ENCODE peak calls at places on chromosomes 6 and 20, in six cellular contexts. F is RPMI8226; H is left ventricle myocardium inferior; I is stimulated activated CD8-positive, alpha-beta memory T cell treated with anti-CD3 and anti-CD28 coated beads, Interleukin-4, amount 100 ng/mL, for 1 hour; U is neural progenitor cell; W is effector memory CD8-positive, alpha-beta T cell. K is an unnamed sample.

GRCh38 chr6:169825558-169826225 is 74.3 kb downstream of the ERMARD start:
- DNase-seq in F (no peak), H (no peak), I (no peak), U (no peak), W (no peak), K (no peak)

GRCh38 chr20:51480507-51481270 is 61.8 kb downstream of the NFATC2 start:
- DNase-seq in F (no peak), H (no peak), I (no peak), U (no peak), W (no peak), K (no peak)

GRCh38 chr20:45347936-45348809 is at the start of gene SDC4:
- DNase-seq in F (peak), H (peak), I (no peak), U (peak), W (peak), K (peak)

GRCh38 chr20:982754-983153 is 19.4 kb downstream of the RSPO4 start:
- DNase-seq in F (no peak), H (no peak), I (no peak), U (peak), W (no peak), K (no peak)

GRCh38 chr6:170235726-170236125 is 55.2 kb downstream of the DLL1 start:
- DNase-seq in F (no peak), H (no peak), I (no peak), U (peak), W (no peak), K (peak)

GRCh38 chr6:85129881-85130280 is 320.0 kb upstream of the NT5E start:
- DNase-seq in F (no peak), H (no peak), I (no peak), U (no peak), W (no peak), K (no peak)

GRCh38 chr6:16132909-16133308 is 4.0 kb downstream of the MYLIP start:
- DNase-seq in F (no peak), H (no peak), I (no peak), U (no peak), W (no peak), K (no peak)

GRCh38 chr20:24488064-24488799 is 18.8 kb downstream of the SYNDIG1 start:
- DNase-seq in F (no peak), H (no peak), I (no peak), U (no peak), W (no peak), K (no peak)

GRCh38 chr6:53830356-53830755 is 35.6 kb downstream of the LRRC1 start:
- DNase-seq in F (no peak), H (no peak), I (no peak), U (no peak), W (no peak), K (no peak)

K was measured in left ventricle myocardium superior.